ENCODE peak calls at places on chromosomes 3 and 15, in seven cellular contexts. One of them, this sample, is unnamed.

GRCh38 chr15:77118787-77119410 is 48.0 kb upstream of the TSPAN3 start:
- DNase-seq in NCI-H1694: peak
- DNase-seq in MM.1S: peak
- DNase-seq in AG20443: peak
- DNase-seq in AG04450: peak
- DNase-seq in left lung: no peak
- DNase-seq in GM20000: peak
- DNase-seq in this sample: peak

GRCh38 chr3:147493666-147494065 is 84.5 kb downstream of the ZIC1 start:
- DNase-seq in left lung: no peak
- DNase-seq in MM.1S: no peak
- DNase-seq in AG04450: no peak
- DNase-seq in NCI-H1694: no peak
- DNase-seq in GM20000: no peak
- DNase-seq in AG20443: no peak
- DNase-seq in this sample: no peak

GRCh38 chr3:10366681-10367101 is 45.8 kb upstream of the SEC13 start:
- DNase-seq in AG20443: peak
- DNase-seq in GM20000: no peak
- DNase-seq in NCI-H1694: no peak
- DNase-seq in MM.1S: no peak
- DNase-seq in AG04450: peak
- DNase-seq in left lung: no peak
- DNase-seq in this sample: no peak

GRCh38 chr3:79052054-79052681 is 715.6 kb downstream of the ROBO1 start:
- DNase-seq in AG04450: no peak
- DNase-seq in left lung: no peak
- DNase-seq in NCI-H1694: no peak
- DNase-seq in AG20443: no peak
- DNase-seq in MM.1S: no peak
- DNase-seq in GM20000: no peak
- DNase-seq in this sample: no peak

GRCh38 chr15:60392601-60392985 is 5.2 kb downstream of the ANXA2 start:
- DNase-seq in left lung: no peak
- DNase-seq in MM.1S: no peak
- DNase-seq in AG20443: peak
- DNase-seq in NCI-H1694: no peak
- DNase-seq in AG04450: no peak
- DNase-seq in GM20000: peak
- DNase-seq in this sample: no peak

GRCh38 chr3:129035360-129036233 is 25.0 kb upstream of the GP9 start:
- DNase-seq in NCI-H1694: no peak
- DNase-seq in MM.1S: no peak
- DNase-seq in GM20000: no peak
- DNase-seq in left lung: no peak
- DNase-seq in AG04450: no peak
- DNase-seq in AG20443: no peak
- DNase-seq in this sample: no peak

GRCh38 chr15:66815322-66815721 is 113.3 kb downstream of the SMAD6 start:
- DNase-seq in AG04450: peak
- DNase-seq in MM.1S: no peak
- DNase-seq in NCI-H1694: no peak
- DNase-seq in left lung: no peak
- DNase-seq in AG20443: peak
- DNase-seq in GM20000: no peak
- DNase-seq in this sample: no peak

GRCh38 chr3:10977864-10978510 is 14.6 kb upstream of the SLC6A1 start:
- DNase-seq in AG20443: no peak
- DNase-seq in MM.1S: no peak
- DNase-seq in NCI-H1694: no peak
- DNase-seq in left lung: no peak
- DNase-seq in GM20000: no peak
- DNase-seq in AG04450: no peak
- DNase-seq in this sample: no peak

GRCh38 chr15:29558261-29558660 is 264.0 kb downstream of the TJP1 start:
- DNase-seq in NCI-H1694: no peak
- DNase-seq in GM20000: no peak
- DNase-seq in AG20443: no peak
- DNase-seq in MM.1S: no peak
- DNase-seq in left lung: no peak
- DNase-seq in AG04450: no peak
- DNase-seq in this sample: no peak

GRCh38 chr3:64888165-64888564 is 200.4 kb upstream of the ADAMTS9 start:
- DNase-seq in AG04450: no peak
- DNase-seq in left lung: no peak
- DNase-seq in NCI-H1694: no peak
- DNase-seq in GM20000: no peak
- DNase-seq in AG20443: no peak
- DNase-seq in MM.1S: no peak
- DNase-seq in this sample: no peak

GRCh38 chr15:81195339-81195864 is 1.3 kb upstream of the IL16 start:
- DNase-seq in left lung: no peak
- DNase-seq in MM.1S: no peak
- DNase-seq in GM20000: no peak
- DNase-seq in AG04450: no peak
- DNase-seq in NCI-H1694: no peak
- DNase-seq in AG20443: no peak
- DNase-seq in this sample: no peak

GRCh38 chr3:177563381-177563780 is 366.1 kb upstream of the TBL1XR1 start:
- DNase-seq in NCI-H1694: no peak
- DNase-seq in AG20443: no peak
- DNase-seq in MM.1S: no peak
- DNase-seq in left lung: no peak
- DNase-seq in GM20000: no peak
- DNase-seq in AG04450: no peak
- DNase-seq in this sample: no peak

GRCh38 chr3:151772825-151773480 is 39.2 kb downstream of the AADACL2 start:
- DNase-seq in NCI-H1694: no peak
- DNase-seq in AG20443: no peak
- DNase-seq in AG04450: no peak
- DNase-seq in left lung: no peak
- DNase-seq in MM.1S: no peak
- DNase-seq in GM20000: no peak
- DNase-seq in this sample: no peak

GRCh38 chr3:48151807-48152427 is 36.3 kb downstream of the CDC25A start:
- DNase-seq in AG20443: no peak
- DNase-seq in NCI-H1694: no peak
- DNase-seq in GM20000: no peak
- DNase-seq in left lung: no peak
- DNase-seq in AG04450: no peak
- DNase-seq in MM.1S: no peak
- DNase-seq in this sample: no peak

GRCh38 chr15:36590838-36591237 is 11.4 kb downstream of the CDIN1 start:
- DNase-seq in GM20000: no peak
- DNase-seq in NCI-H1694: no peak
- DNase-seq in left lung: no peak
- DNase-seq in AG20443: peak
- DNase-seq in AG04450: peak
- DNase-seq in MM.1S: peak
- DNase-seq in this sample: no peak

GRCh38 chr3:81105761-81106160 is 655.7 kb downstream of the GBE1 start:
- DNase-seq in NCI-H1694: no peak
- DNase-seq in AG04450: no peak
- DNase-seq in GM20000: no peak
- DNase-seq in MM.1S: no peak
- DNase-seq in left lung: no peak
- DNase-seq in AG20443: no peak
- DNase-seq in this sample: no peak

This sample was measured in DMS 273 treated with DMSO at 0.1 percent for 48 hours.